ENCODE peak calls at places on chromosomes 16 and 17, in nine cellular contexts. One of them, this sample, is unnamed.

GRCh38 chr17:74798239-74798707 is 22.1 kb upstream of the NAT9 start:
- DNase-seq in PC-3: no peak
- DNase-seq in WTC11: no peak
- DNase-seq in nucleus accumbens: no peak
- DNase-seq in ovary: no peak
- DNase-seq in cortex of kidney: no peak
- DNase-seq in hepatic stellate cell: peak; percentile 51
- DNase-seq in HFF-Myc: peak; percentile 45
- DNase-seq in AG09309: no peak
- DNase-seq in this sample: no peak

GRCh38 chr17:7308625-7309433 is 1.4 kb downstream of the EIF5A start:
- DNase-seq in ovary: peak; percentile 79
- DNase-seq in nucleus accumbens: peak; percentile 72
- DNase-seq in cortex of kidney: no peak
- DNase-seq in hepatic stellate cell: peak; percentile 92
- DNase-seq in PC-3: peak; percentile 68
- DNase-seq in HFF-Myc: no peak
- DNase-seq in WTC11: peak; percentile 71
- DNase-seq in AG09309: no peak
- DNase-seq in this sample: peak; percentile 67

GRCh38 chr16:3907586-3907985 is 27.1 kb upstream of the CREBBP start:
- DNase-seq in nucleus accumbens: no peak
- DNase-seq in PC-3: no peak
- DNase-seq in cortex of kidney: no peak
- DNase-seq in AG09309: no peak
- DNase-seq in HFF-Myc: no peak
- DNase-seq in ovary: no peak
- DNase-seq in hepatic stellate cell: no peak
- DNase-seq in WTC11: peak; percentile 38
- DNase-seq in this sample: no peak

GRCh38 chr16:85354623-85355514 is 242.6 kb upstream of the CIBAR2 start:
- DNase-seq in HFF-Myc: peak; percentile 91
- DNase-seq in WTC11: no peak
- DNase-seq in PC-3: peak; percentile 85
- DNase-seq in nucleus accumbens: no peak
- DNase-seq in ovary: no peak
- DNase-seq in AG09309: peak; percentile 85
- DNase-seq in hepatic stellate cell: peak; percentile 77
- DNase-seq in cortex of kidney: no peak
- DNase-seq in this sample: no peak

GRCh38 chr17:32882734-32883133 is 5.8 kb upstream of the MYO1D start:
- DNase-seq in ovary: no peak
- DNase-seq in cortex of kidney: no peak
- DNase-seq in PC-3: no peak
- DNase-seq in hepatic stellate cell: peak; percentile 16
- DNase-seq in WTC11: no peak
- DNase-seq in HFF-Myc: no peak
- DNase-seq in nucleus accumbens: no peak
- DNase-seq in AG09309: no peak
- DNase-seq in this sample: no peak

GRCh38 chr16:88013091-88013609 is 61.9 kb downstream of the BANP start:
- DNase-seq in nucleus accumbens: no peak
- DNase-seq in PC-3: no peak
- DNase-seq in AG09309: no peak
- DNase-seq in hepatic stellate cell: no peak
- DNase-seq in WTC11: no peak
- DNase-seq in ovary: no peak
- DNase-seq in cortex of kidney: no peak
- DNase-seq in HFF-Myc: no peak
- DNase-seq in this sample: no peak

GRCh38 chr17:70307430-70307829 is 138.1 kb downstream of the KCNJ2 start:
- DNase-seq in nucleus accumbens: no peak
- DNase-seq in ovary: no peak
- DNase-seq in AG09309: no peak
- DNase-seq in cortex of kidney: no peak
- DNase-seq in WTC11: no peak
- DNase-seq in HFF-Myc: no peak
- DNase-seq in hepatic stellate cell: peak; percentile 12
- DNase-seq in PC-3: no peak
- DNase-seq in this sample: no peak

GRCh38 chr17:68759343-68760140 is 158.4 kb upstream of the FAM20A start:
- DNase-seq in AG09309: peak; percentile 78
- DNase-seq in nucleus accumbens: peak; percentile 91
- DNase-seq in HFF-Myc: peak; percentile 89
- DNase-seq in PC-3: peak; percentile 98
- DNase-seq in hepatic stellate cell: peak; percentile 83
- DNase-seq in WTC11: peak; percentile 84
- DNase-seq in ovary: peak; percentile 94
- DNase-seq in cortex of kidney: no peak
- DNase-seq in this sample: peak; percentile 85

GRCh38 chr16:22618842-22619241 is 108.2 kb downstream of the NPIPB5 start:
- DNase-seq in ovary: no peak
- DNase-seq in HFF-Myc: no peak
- DNase-seq in cortex of kidney: no peak
- DNase-seq in WTC11: no peak
- DNase-seq in hepatic stellate cell: no peak
- DNase-seq in PC-3: no peak
- DNase-seq in nucleus accumbens: no peak
- DNase-seq in AG09309: no peak
- DNase-seq in this sample: no peak

GRCh38 chr16:28985611-28986041 is 774 bp downstream of the LAT start:
- DNase-seq in nucleus accumbens: no peak
- DNase-seq in ovary: no peak
- DNase-seq in hepatic stellate cell: no peak
- DNase-seq in AG09309: no peak
- DNase-seq in PC-3: no peak
- DNase-seq in HFF-Myc: no peak
- DNase-seq in WTC11: no peak
- DNase-seq in cortex of kidney: no peak
- DNase-seq in this sample: no peak

GRCh38 chr16:66511615-66512500 is 38.1 kb downstream of the TK2 start:
- DNase-seq in nucleus accumbens: no peak
- DNase-seq in ovary: peak; percentile 67
- DNase-seq in hepatic stellate cell: peak; percentile 85
- DNase-seq in PC-3: peak; percentile 90
- DNase-seq in HFF-Myc: peak; percentile 48
- DNase-seq in AG09309: no peak
- DNase-seq in WTC11: peak; percentile 46
- DNase-seq in cortex of kidney: no peak
- DNase-seq in this sample: no peak

GRCh38 chr17:74455025-74455585 is 11.3 kb upstream of the CD300A start:
- DNase-seq in HFF-Myc: no peak
- DNase-seq in PC-3: no peak
- DNase-seq in WTC11: no peak
- DNase-seq in cortex of kidney: no peak
- DNase-seq in hepatic stellate cell: no peak
- DNase-seq in nucleus accumbens: no peak
- DNase-seq in ovary: peak; percentile 41
- DNase-seq in AG09309: no peak
- DNase-seq in this sample: no peak

GRCh38 chr17:82457071-82457789 is 1.3 kb upstream of the NARF start:
- DNase-seq in WTC11: no peak
- DNase-seq in HFF-Myc: no peak
- DNase-seq in nucleus accumbens: no peak
- DNase-seq in hepatic stellate cell: no peak
- DNase-seq in AG09309: no peak
- DNase-seq in PC-3: peak; percentile 16
- DNase-seq in ovary: no peak
- DNase-seq in cortex of kidney: no peak
- DNase-seq in this sample: peak; percentile 24

GRCh38 chr17:12987120-12987519 is 30.7 kb downstream of the ELAC2 start:
- DNase-seq in hepatic stellate cell: no peak
- DNase-seq in HFF-Myc: no peak
- DNase-seq in WTC11: peak; percentile 31
- DNase-seq in cortex of kidney: no peak
- DNase-seq in ovary: no peak
- DNase-seq in AG09309: no peak
- DNase-seq in nucleus accumbens: no peak
- DNase-seq in PC-3: no peak
- DNase-seq in this sample: no peak

GRCh38 chr17:34361478-34362061 is 1.5 kb downstream of the CCL1 start:
- DNase-seq in HFF-Myc: peak; percentile 88
- DNase-seq in hepatic stellate cell: peak; percentile 82
- DNase-seq in cortex of kidney: no peak
- DNase-seq in WTC11: peak; percentile 97
- DNase-seq in nucleus accumbens: peak; percentile 89
- DNase-seq in PC-3: peak; percentile 75
- DNase-seq in AG09309: peak; percentile 68
- DNase-seq in ovary: peak; percentile 85
- DNase-seq in this sample: peak; percentile 55

GRCh38 chr16:1919680-1919998 is 1.4 kb upstream of the HS3ST6 start:
- DNase-seq in nucleus accumbens: no peak
- DNase-seq in HFF-Myc: no peak
- DNase-seq in cortex of kidney: no peak
- DNase-seq in WTC11: no peak
- DNase-seq in AG09309: no peak
- DNase-seq in PC-3: no peak
- DNase-seq in hepatic stellate cell: no peak
- DNase-seq in ovary: no peak
- DNase-seq in this sample: no peak

GRCh38 chr17:81398170-81398854 is 3.1 kb downstream of the BAHCC1 start:
- DNase-seq in AG09309: no peak
- DNase-seq in PC-3: peak; percentile 47
- DNase-seq in hepatic stellate cell: peak; percentile 45
- DNase-seq in nucleus accumbens: peak; percentile 29
- DNase-seq in ovary: no peak
- DNase-seq in cortex of kidney: no peak
- DNase-seq in HFF-Myc: no peak
- DNase-seq in WTC11: peak; percentile 56
- DNase-seq in this sample: peak; percentile 61

GRCh38 chr16:15897834-15898254 is 9.4 kb upstream of the CEP20 start:
- DNase-seq in HFF-Myc: peak; percentile 70
- DNase-seq in AG09309: no peak
- DNase-seq in hepatic stellate cell: no peak
- DNase-seq in ovary: no peak
- DNase-seq in PC-3: peak; percentile 38
- DNase-seq in WTC11: no peak
- DNase-seq in nucleus accumbens: no peak
- DNase-seq in cortex of kidney: no peak
- DNase-seq in this sample: no peak

GRCh38 chr17:29445844-29446243 is 55.7 kb downstream of the TAOK1 start:
- DNase-seq in nucleus accumbens: no peak
- DNase-seq in HFF-Myc: no peak
- DNase-seq in WTC11: no peak
- DNase-seq in PC-3: no peak
- DNase-seq in cortex of kidney: no peak
- DNase-seq in AG09309: no peak
- DNase-seq in ovary: no peak
- DNase-seq in hepatic stellate cell: no peak
- DNase-seq in this sample: no peak

GRCh38 chr17:31371511-31372097 is 19.9 kb upstream of the RAB11FIP4 start:
- DNase-seq in nucleus accumbens: no peak
- DNase-seq in WTC11: no peak
- DNase-seq in ovary: no peak
- DNase-seq in cortex of kidney: no peak
- DNase-seq in AG09309: no peak
- DNase-seq in hepatic stellate cell: no peak
- DNase-seq in HFF-Myc: peak; percentile 67
- DNase-seq in PC-3: no peak
- DNase-seq in this sample: peak; percentile 57

GRCh38 chr16:29678691-29679267 is at the start of gene QPRT:
- DNase-seq in WTC11: peak; percentile 90
- DNase-seq in HFF-Myc: peak; percentile 19
- DNase-seq in AG09309: no peak
- DNase-seq in hepatic stellate cell: peak; percentile 40
- DNase-seq in nucleus accumbens: peak; percentile 50
- DNase-seq in PC-3: no peak
- DNase-seq in cortex of kidney: no peak
- DNase-seq in ovary: peak; percentile 57
- DNase-seq in this sample: peak; percentile 72

This sample was measured in foreskin melanocyte.